ENCODE peak calls at places on chromosomes 3 and 15, in eight cellular contexts. G is hepatocyte, O is glutamatergic neuron, U is cardiac muscle cell, L is astrocyte of the spinal cord, D is transverse colon, V is AG09319, A is lower lobe of right lung. Q is an unnamed sample.
A peak's percentile ranks its signal among the peaks of the same experiment; 100 is the strongest.

GRCh38 chr3:34351857-34352545 is 553.6 kb downstream of the PDCD6IP start:
- DNase-seq in G (peak; percentile 46), O (no peak), V (no peak), D (no peak), A (no peak), L (no peak), U (no peak), Q (no peak)

GRCh38 chr3:15420871-15421270 is 6.5 kb downstream of the METTL6 start:
- DNase-seq in U (no peak), O (no peak), A (no peak), D (no peak), L (no peak), G (no peak), V (no peak), Q (no peak)

GRCh38 chr15:77013786-77014136 is 18.8 kb downstream of the PSTPIP1 start:
- DNase-seq in U (no peak), O (no peak), V (no peak), A (no peak), G (no peak), D (peak; percentile 53), L (no peak), Q (peak; percentile 88)

GRCh38 chr3:141114816-141115458 is 63.8 kb downstream of the SPSB4 start:
- DNase-seq in D (no peak), O (no peak), G (no peak), V (no peak), U (no peak), L (no peak), A (no peak), Q (no peak)

GRCh38 chr3:63977893-63978292 is 45.4 kb downstream of the PSMD6 start:
- DNase-seq in U (peak; percentile 15), V (no peak), L (no peak), G (no peak), O (no peak), D (no peak), A (no peak), Q (no peak)

GRCh38 chr3:30704931-30705890 is 98.8 kb downstream of the TGFBR2 start:
- DNase-seq in O (no peak), L (no peak), D (no peak), U (no peak), G (no peak), V (no peak), A (no peak), Q (no peak)

GRCh38 chr3:44478055-44478468 is 592 bp upstream of the ZNF445 start:
- DNase-seq in D (no peak), V (no peak), A (no peak), L (no peak), G (no peak), O (no peak), U (no peak), Q (no peak)

GRCh38 chr3:143998266-143998665 is 26.6 kb downstream of the DIPK2A start:
- DNase-seq in G (no peak), V (no peak), L (peak; percentile 86), U (peak; percentile 75), O (no peak), D (peak; percentile 9), A (no peak), Q (no peak)

GRCh38 chr15:48627260-48627969 is 18.1 kb downstream of the FBN1 start:
- DNase-seq in A (no peak), G (no peak), D (no peak), U (peak; percentile 67), O (no peak), L (peak; percentile 53), V (no peak), Q (no peak)

GRCh38 chr3:139534444-139534812 is 5.1 kb downstream of the RBP1 start:
- DNase-seq in L (peak; percentile 98), U (peak; percentile 87), O (no peak), V (peak; percentile 60), G (no peak), D (peak; percentile 43), A (no peak), Q (no peak)

DNA sequence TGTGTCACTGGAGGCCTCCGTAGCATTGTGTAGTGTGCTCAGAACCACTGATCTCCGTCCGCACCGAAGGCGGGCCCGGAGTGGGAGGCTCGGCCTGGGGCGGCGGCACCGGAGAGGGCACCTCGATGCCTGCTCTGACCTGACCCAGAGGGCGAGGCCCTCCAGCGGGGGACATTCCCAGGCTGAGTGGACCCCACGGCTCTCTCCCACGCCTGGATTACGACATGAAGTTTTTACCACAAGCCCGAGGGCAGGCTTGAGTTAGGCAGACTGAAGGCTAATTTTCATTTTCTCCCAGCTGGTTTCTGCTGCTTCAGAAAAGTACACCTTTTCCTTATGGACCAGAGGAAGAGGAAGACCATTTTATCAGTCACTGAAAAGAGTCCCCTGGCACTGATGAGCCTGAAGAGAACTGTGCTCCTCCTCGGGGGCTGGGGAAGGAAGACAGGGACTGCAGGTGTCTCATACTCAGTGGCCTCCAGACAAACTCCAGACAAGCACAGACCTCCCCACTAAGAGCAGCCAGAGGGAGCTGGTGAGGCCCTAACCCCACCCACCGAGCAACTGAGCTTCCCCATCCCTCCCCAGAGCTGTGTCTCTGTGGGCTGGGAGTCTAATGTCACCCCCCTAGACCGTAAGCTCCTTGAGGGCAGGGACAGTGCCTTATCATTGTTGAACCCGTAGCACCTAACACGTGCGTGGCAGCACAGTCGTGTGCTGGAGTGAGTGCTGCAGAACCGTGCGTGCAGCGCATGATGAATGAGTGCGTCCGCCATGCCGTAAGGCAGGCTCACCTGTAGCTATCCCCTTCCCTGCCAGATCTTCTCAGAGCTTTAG is 74.5 kb upstream of the BLM start:
- DNase-seq in D (no peak), A (peak; percentile 34), U (no peak), G (no peak), L (no peak), O (no peak), V (no peak), Q (no peak)
- TF ChIP-seq CTCF in D (no peak), A (no peak), U (no peak), G (no peak), L (peak; percentile 27), O (no peak), V (no peak), Q (no peak)

GRCh38 chr3:183825380-183826161 is at the start of gene MAP6D1:
- DNase-seq in L (peak; percentile 39), V (peak; percentile 10), U (peak; percentile 43), D (peak; percentile 13), A (no peak), O (peak; percentile 82), G (peak; percentile 72), Q (peak; percentile 73)
- TF ChIP-seq CTCF in L (peak; percentile 41), V (peak; percentile 36), U (peak; percentile 38), D (no peak), A (peak; percentile 24), O (peak; percentile 24), G (peak; percentile 52), Q (peak; percentile 29)

GRCh38 chr15:37133619-37134018 is 33.3 kb upstream of the MEIS2 start:
- DNase-seq in V (no peak), L (peak; percentile 55), D (no peak), G (no peak), A (no peak), U (peak; percentile 67), O (no peak), Q (no peak)
- TF ChIP-seq CTCF in V (peak; percentile 42), L (peak; percentile 32), D (no peak), G (peak; percentile 53), A (peak; percentile 27), U (peak; percentile 41), O (no peak), Q (no peak)

GRCh38 chr3:155138677-155139076 is 58.6 kb downstream of the MME start:
- DNase-seq in D (no peak), U (no peak), V (no peak), A (no peak), G (peak; percentile 27), O (no peak), L (no peak), Q (no peak)
- TF ChIP-seq CTCF in D (no peak), U (no peak), V (no peak), A (no peak), G (no peak), O (no peak), L (no peak), Q (no peak)

DNA sequence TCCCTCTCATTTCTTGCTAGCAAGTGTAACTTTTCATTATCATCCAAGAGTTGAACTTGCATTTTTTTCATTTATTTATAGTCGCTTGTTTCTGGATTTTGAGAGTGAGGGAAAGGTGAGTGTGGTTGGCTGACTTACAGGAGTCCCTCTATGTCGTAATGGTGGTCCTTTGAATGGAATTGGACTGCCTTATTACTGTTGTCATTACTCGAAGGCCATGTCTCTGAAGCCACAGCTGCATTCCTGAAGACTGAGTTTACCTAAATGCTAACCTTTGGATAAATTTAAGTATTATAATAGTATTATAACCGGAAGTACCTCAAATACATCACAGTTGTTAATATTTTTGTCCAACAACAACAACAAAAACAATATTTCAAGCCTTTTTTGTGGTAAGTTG is 488.9 kb downstream of the GABRG3 start:
- DNase-seq in U (no peak), L (no peak), D (no peak), G (no peak), O (no peak), V (no peak), A (no peak), Q (no peak)
- TF ChIP-seq CTCF in U (no peak), L (no peak), D (no peak), G (no peak), O (no peak), V (no peak), A (no peak), Q (no peak)

Q was measured in GM10248.